ENCODE peak calls at places on chromosomes 11 and 22, in eight cellular contexts. One of them, this sample, is unnamed.

GRCh38 chr22:36528336-36528735 is 630 bp downstream of the EIF3D start:
- DNase-seq in A673: no peak
- DNase-seq in esophagus muscularis mucosa: no peak
- DNase-seq in PC-3: no peak
- DNase-seq in bronchial epithelial cell: no peak
- DNase-seq in BE2C: no peak
- DNase-seq in GM13976: no peak
- DNase-seq in suprapubic skin: no peak
- DNase-seq in this sample: no peak

GRCh38 chr11:9037046-9037780 is 33.4 kb upstream of the NRIP3 start:
- DNase-seq in A673: no peak
- DNase-seq in esophagus muscularis mucosa: no peak
- DNase-seq in PC-3: no peak
- DNase-seq in bronchial epithelial cell: no peak
- DNase-seq in BE2C: no peak
- DNase-seq in GM13976: no peak
- DNase-seq in suprapubic skin: no peak
- DNase-seq in this sample: no peak

GRCh38 chr11:790721-791564 is 1.1 kb upstream of the CEND1 start:
- DNase-seq in A673: no peak
- DNase-seq in esophagus muscularis mucosa: no peak
- DNase-seq in PC-3: no peak
- DNase-seq in bronchial epithelial cell: no peak
- DNase-seq in BE2C: peak
- DNase-seq in GM13976: no peak
- DNase-seq in suprapubic skin: no peak
- DNase-seq in this sample: no peak

GRCh38 chr22:24094966-24095365 is 83.9 kb downstream of the CABIN1 start:
- DNase-seq in A673: no peak
- DNase-seq in esophagus muscularis mucosa: no peak
- DNase-seq in PC-3: no peak
- DNase-seq in bronchial epithelial cell: no peak
- DNase-seq in BE2C: no peak
- DNase-seq in GM13976: no peak
- DNase-seq in suprapubic skin: peak
- DNase-seq in this sample: no peak

GRCh38 chr11:13440100-13440855 is 22.7 kb downstream of the BTBD10 start:
- DNase-seq in A673: peak
- DNase-seq in esophagus muscularis mucosa: no peak
- DNase-seq in PC-3: peak
- DNase-seq in bronchial epithelial cell: peak
- DNase-seq in BE2C: peak
- DNase-seq in GM13976: no peak
- DNase-seq in suprapubic skin: no peak
- DNase-seq in this sample: no peak

GRCh38 chr11:35588627-35589026 is 29.6 kb upstream of the FJX1 start:
- DNase-seq in A673: no peak
- DNase-seq in esophagus muscularis mucosa: no peak
- DNase-seq in PC-3: peak
- DNase-seq in bronchial epithelial cell: peak
- DNase-seq in BE2C: no peak
- DNase-seq in GM13976: no peak
- DNase-seq in suprapubic skin: no peak
- DNase-seq in this sample: no peak

GRCh38 chr11:101061606-101062005 is 68.0 kb downstream of the PGR start:
- DNase-seq in A673: no peak
- DNase-seq in esophagus muscularis mucosa: no peak
- DNase-seq in PC-3: no peak
- DNase-seq in bronchial epithelial cell: peak
- DNase-seq in BE2C: no peak
- DNase-seq in GM13976: no peak
- DNase-seq in suprapubic skin: no peak
- DNase-seq in this sample: no peak

GRCh38 chr11:59716051-59716450 is 2.4 kb upstream of the OR10V1 start:
- DNase-seq in A673: peak
- DNase-seq in esophagus muscularis mucosa: no peak
- DNase-seq in PC-3: no peak
- DNase-seq in bronchial epithelial cell: no peak
- DNase-seq in BE2C: no peak
- DNase-seq in GM13976: no peak
- DNase-seq in suprapubic skin: no peak
- DNase-seq in this sample: no peak

GRCh38 chr22:21455334-21456089 is 11.7 kb upstream of the TMEM191C start:
- DNase-seq in A673: peak
- DNase-seq in esophagus muscularis mucosa: no peak
- DNase-seq in PC-3: no peak
- DNase-seq in bronchial epithelial cell: no peak
- DNase-seq in BE2C: no peak
- DNase-seq in GM13976: no peak
- DNase-seq in suprapubic skin: peak
- DNase-seq in this sample: no peak

GRCh38 chr11:71189768-71190315 is 62.5 kb downstream of the SHANK2 start:
- DNase-seq in A673: no peak
- DNase-seq in esophagus muscularis mucosa: no peak
- DNase-seq in PC-3: no peak
- DNase-seq in bronchial epithelial cell: no peak
- DNase-seq in BE2C: no peak
- DNase-seq in GM13976: no peak
- DNase-seq in suprapubic skin: no peak
- DNase-seq in this sample: no peak

GRCh38 chr11:125680747-125681146 is at the start of gene ACRV1:
- DNase-seq in A673: no peak
- DNase-seq in esophagus muscularis mucosa: peak
- DNase-seq in PC-3: no peak
- DNase-seq in bronchial epithelial cell: peak
- DNase-seq in BE2C: no peak
- DNase-seq in GM13976: no peak
- DNase-seq in suprapubic skin: no peak
- DNase-seq in this sample: no peak

GRCh38 chr22:45552017-45552411 is 49.3 kb downstream of the FBLN1 start:
- DNase-seq in A673: no peak
- DNase-seq in esophagus muscularis mucosa: no peak
- DNase-seq in PC-3: no peak
- DNase-seq in bronchial epithelial cell: no peak
- DNase-seq in BE2C: no peak
- DNase-seq in GM13976: no peak
- DNase-seq in suprapubic skin: no peak
- DNase-seq in this sample: no peak

GRCh38 chr11:61549662-61550568 is 31.0 kb downstream of the SYT7 start:
- DNase-seq in A673: no peak
- DNase-seq in esophagus muscularis mucosa: no peak
- DNase-seq in PC-3: no peak
- DNase-seq in bronchial epithelial cell: no peak
- DNase-seq in BE2C: no peak
- DNase-seq in GM13976: no peak
- DNase-seq in suprapubic skin: no peak
- DNase-seq in this sample: no peak

GRCh38 chr11:64809781-64810241 is 540 bp downstream of the MEN1 start:
- DNase-seq in A673: peak
- DNase-seq in esophagus muscularis mucosa: no peak
- DNase-seq in PC-3: peak
- DNase-seq in bronchial epithelial cell: peak
- DNase-seq in BE2C: peak
- DNase-seq in GM13976: peak
- DNase-seq in suprapubic skin: no peak
- DNase-seq in this sample: peak

GRCh38 chr11:10452211-10452767 is 2.8 kb upstream of the AMPD3 start:
- DNase-seq in A673: no peak
- DNase-seq in esophagus muscularis mucosa: peak
- DNase-seq in PC-3: no peak
- DNase-seq in bronchial epithelial cell: peak
- DNase-seq in BE2C: no peak
- DNase-seq in GM13976: peak
- DNase-seq in suprapubic skin: no peak
- DNase-seq in this sample: no peak

GRCh38 chr22:46465793-46466192 is 71.6 kb downstream of the CELSR1 start:
- DNase-seq in A673: no peak
- DNase-seq in esophagus muscularis mucosa: no peak
- DNase-seq in PC-3: no peak
- DNase-seq in bronchial epithelial cell: no peak
- DNase-seq in BE2C: no peak
- DNase-seq in GM13976: no peak
- DNase-seq in suprapubic skin: no peak
- DNase-seq in this sample: no peak

GRCh38 chr22:38034278-38034882 is 22.8 kb upstream of the PICK1 start:
- DNase-seq in A673: peak
- DNase-seq in esophagus muscularis mucosa: no peak
- DNase-seq in PC-3: peak
- DNase-seq in bronchial epithelial cell: peak
- DNase-seq in BE2C: peak
- DNase-seq in GM13976: peak
- DNase-seq in suprapubic skin: no peak
- DNase-seq in this sample: peak

GRCh38 chr11:90446207-90446606 is 223.4 kb upstream of the CHORDC1 start:
- DNase-seq in A673: no peak
- DNase-seq in esophagus muscularis mucosa: no peak
- DNase-seq in PC-3: no peak
- DNase-seq in bronchial epithelial cell: no peak
- DNase-seq in BE2C: no peak
- DNase-seq in GM13976: no peak
- DNase-seq in suprapubic skin: no peak
- DNase-seq in this sample: no peak

GRCh38 chr22:50498322-50498861 is 9.1 kb downstream of the LMF2 start:
- DNase-seq in A673: peak
- DNase-seq in esophagus muscularis mucosa: no peak
- DNase-seq in PC-3: peak
- DNase-seq in bronchial epithelial cell: peak
- DNase-seq in BE2C: peak
- DNase-seq in GM13976: peak
- DNase-seq in suprapubic skin: peak
- DNase-seq in this sample: peak

GRCh38 chr11:116984186-116984585 is 114.0 kb downstream of the SIK3 start:
- DNase-seq in A673: no peak
- DNase-seq in esophagus muscularis mucosa: no peak
- DNase-seq in PC-3: peak
- DNase-seq in bronchial epithelial cell: no peak
- DNase-seq in BE2C: no peak
- DNase-seq in GM13976: no peak
- DNase-seq in suprapubic skin: no peak
- DNase-seq in this sample: no peak

GRCh38 chr11:20443596-20443995 is 56.1 kb downstream of the PRMT3 start:
- DNase-seq in A673: peak
- DNase-seq in esophagus muscularis mucosa: no peak
- DNase-seq in PC-3: peak
- DNase-seq in bronchial epithelial cell: peak
- DNase-seq in BE2C: no peak
- DNase-seq in GM13976: no peak
- DNase-seq in suprapubic skin: no peak
- DNase-seq in this sample: no peak

DNA sequence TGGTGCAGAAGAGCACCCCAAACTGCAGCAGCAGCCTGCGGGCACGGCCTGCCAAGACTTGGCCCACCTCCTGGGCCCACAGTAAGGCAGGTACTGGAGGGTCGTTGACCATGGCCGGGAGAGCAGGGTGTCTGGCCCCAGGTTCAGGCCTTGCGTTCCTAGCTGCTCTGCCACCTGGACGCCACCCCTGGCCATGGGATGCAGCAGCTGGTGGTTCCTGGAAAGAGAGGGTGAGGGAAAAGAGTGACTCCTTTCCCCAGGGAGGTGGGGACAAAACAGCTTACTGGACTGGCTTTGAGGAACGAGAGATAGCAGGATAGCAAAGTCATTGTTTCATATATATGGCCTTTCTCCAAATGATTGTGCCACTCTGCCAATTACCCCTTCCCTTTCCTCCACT is 1.8 kb downstream of the BSCL2 start:
- DNase-seq in A673: no peak
- DNase-seq in esophagus muscularis mucosa: no peak
- DNase-seq in PC-3: peak
- DNase-seq in bronchial epithelial cell: no peak
- DNase-seq in BE2C: peak
- DNase-seq in GM13976: no peak
- DNase-seq in suprapubic skin: no peak
- DNase-seq in this sample: no peak
- TF ChIP-seq CTCF in A673: no peak
- TF ChIP-seq CTCF in esophagus muscularis mucosa: no peak
- TF ChIP-seq CTCF in PC-3: peak
- TF ChIP-seq CTCF in bronchial epithelial cell: no peak
- TF ChIP-seq CTCF in BE2C: no peak
- TF ChIP-seq CTCF in GM13976: no peak
- TF ChIP-seq CTCF in suprapubic skin: no peak
- TF ChIP-seq CTCF in this sample: no peak

DNA sequence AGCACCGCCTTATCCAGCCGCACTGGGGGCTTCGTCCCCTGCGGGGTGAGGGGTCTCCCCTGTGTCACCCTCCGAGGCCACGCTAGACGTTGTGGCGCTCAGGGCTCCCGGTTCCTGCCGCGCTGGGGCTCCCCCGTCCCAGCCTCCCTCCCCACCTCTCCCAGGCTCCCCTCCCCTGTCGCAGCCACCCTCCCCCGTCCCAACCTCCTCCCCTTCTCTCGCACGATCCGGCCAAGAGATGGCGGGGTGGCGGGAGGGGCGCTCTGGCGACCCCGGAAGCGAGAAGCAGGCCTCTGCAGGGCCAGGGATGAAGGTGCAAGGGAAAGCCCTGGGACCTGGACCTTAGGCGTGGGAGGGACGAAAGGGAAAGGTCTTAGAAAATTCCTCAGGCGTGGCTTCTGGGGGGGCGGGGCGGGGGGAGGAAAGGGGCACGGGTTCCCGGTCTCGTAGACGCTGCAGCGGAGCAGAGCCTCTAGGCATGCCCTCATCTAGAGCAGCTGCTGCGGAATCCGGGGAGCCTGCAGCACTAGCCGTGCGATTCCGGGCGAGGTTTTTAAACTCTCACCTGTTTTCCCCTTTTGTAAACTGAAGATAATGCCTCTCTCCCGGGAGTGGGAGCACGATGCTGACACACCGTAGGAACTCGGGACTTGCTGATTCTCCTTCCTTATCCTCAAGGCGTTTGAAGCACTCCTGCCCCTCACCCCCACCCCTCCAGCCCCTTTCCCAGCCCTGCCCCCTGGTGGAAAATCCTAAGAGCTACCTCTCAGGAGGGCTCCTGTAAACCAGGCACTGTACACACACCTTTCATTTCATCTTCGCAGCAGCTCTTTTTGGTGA is 14.4 kb downstream of the KCNJ5 start:
- DNase-seq in A673: peak
- DNase-seq in esophagus muscularis mucosa: no peak
- DNase-seq in PC-3: peak
- DNase-seq in bronchial epithelial cell: peak
- DNase-seq in BE2C: peak
- DNase-seq in GM13976: peak
- DNase-seq in suprapubic skin: no peak
- DNase-seq in this sample: peak
- TF ChIP-seq CTCF in A673: peak
- TF ChIP-seq CTCF in esophagus muscularis mucosa: peak
- TF ChIP-seq CTCF in PC-3: peak
- TF ChIP-seq CTCF in bronchial epithelial cell: peak
- TF ChIP-seq CTCF in BE2C: peak
- TF ChIP-seq CTCF in GM13976: peak
- TF ChIP-seq CTCF in suprapubic skin: no peak
- TF ChIP-seq CTCF in this sample: peak

GRCh38 chr11:119706887-119707286 is 22.1 kb downstream of the NECTIN1 start:
- DNase-seq in A673: no peak
- DNase-seq in esophagus muscularis mucosa: no peak
- DNase-seq in PC-3: no peak
- DNase-seq in bronchial epithelial cell: no peak
- DNase-seq in BE2C: no peak
- DNase-seq in GM13976: no peak
- DNase-seq in suprapubic skin: no peak
- DNase-seq in this sample: peak
- TF ChIP-seq CTCF in A673: peak
- TF ChIP-seq CTCF in esophagus muscularis mucosa: no peak
- TF ChIP-seq CTCF in PC-3: peak
- TF ChIP-seq CTCF in bronchial epithelial cell: peak
- TF ChIP-seq CTCF in BE2C: peak
- TF ChIP-seq CTCF in GM13976: no peak
- TF ChIP-seq CTCF in suprapubic skin: no peak
- TF ChIP-seq CTCF in this sample: no peak

GRCh38 chr11:130623909-130624668 is 175.6 kb downstream of the ADAMTS15 start:
- DNase-seq in A673: no peak
- DNase-seq in esophagus muscularis mucosa: no peak
- DNase-seq in PC-3: no peak
- DNase-seq in bronchial epithelial cell: no peak
- DNase-seq in BE2C: no peak
- DNase-seq in GM13976: no peak
- DNase-seq in suprapubic skin: no peak
- DNase-seq in this sample: no peak
- TF ChIP-seq CTCF in A673: no peak
- TF ChIP-seq CTCF in esophagus muscularis mucosa: peak
- TF ChIP-seq CTCF in PC-3: no peak
- TF ChIP-seq CTCF in bronchial epithelial cell: no peak
- TF ChIP-seq CTCF in BE2C: no peak
- TF ChIP-seq CTCF in GM13976: no peak
- TF ChIP-seq CTCF in suprapubic skin: no peak
- TF ChIP-seq CTCF in this sample: no peak